ENCODE peak calls at places on chromosome 20, in five cellular contexts. T, E, K, W and S are unnamed samples. For H3K27me3, the result is how much of the 10 kb centered on the place peaks cover.

GRCh38 chr20:25083773-25084615 is 2.1 kb upstream of the VSX1 start:
- DNase-seq in T (no peak), E (no peak), K (no peak), W (peak), S (no peak)

GRCh38 chr20:56628015-56628872 is 862 bp upstream of the TFAP2C start:
- DNase-seq in T (no peak), E (no peak), K (peak), W (peak), S (peak)

GRCh38 chr20:10739575-10739974 is 65.8 kb upstream of the JAG1 start:
- DNase-seq in T (peak), E (no peak), K (no peak), W (no peak), S (no peak)

GRCh38 chr20:4800676-4801449 is 79.2 kb downstream of the PRND start:
- DNase-seq in T (no peak), E (no peak), K (no peak), W (no peak), S (no peak)

GRCh38 chr20:45303586-45304463 is 2.8 kb upstream of the RBPJL start:
- DNase-seq in T (no peak), E (no peak), K (no peak), W (no peak), S (no peak)

GRCh38 chr20:17611540-17612286 is 41.8 kb downstream of the DSTN start:
- DNase-seq in T (no peak), E (no peak), K (peak), W (peak), S (no peak)

GRCh38 chr20:12433724-12434123 is 516.0 kb downstream of the BTBD3 start:
- DNase-seq in T (no peak), E (no peak), K (no peak), W (no peak), S (no peak)

GRCh38 chr20:33415948-33416347 is 14.6 kb upstream of the CDK5RAP1 start:
- DNase-seq in T (peak), E (no peak), K (peak), W (peak), S (no peak)

GRCh38 chr20:45611054-45611453 is 18.5 kb upstream of the WFDC10A start:
- DNase-seq in T (no peak), E (no peak), K (no peak), W (no peak), S (peak)

GRCh38 chr20:48411906-48412305 is 415.9 kb downstream of the PREX1 start:
- DNase-seq in T (no peak), E (no peak), K (no peak), W (no peak), S (no peak)

GRCh38 chr20:3911956-3912355 is 22.8 kb downstream of the PANK2 start:
- DNase-seq in T (no peak), E (no peak), K (no peak), W (no peak), S (no peak)

GRCh38 chr20:49074521-49074920 is 28.4 kb downstream of the CSE1L start:
- DNase-seq in T (no peak), E (no peak), K (no peak), W (no peak), S (no peak)

GRCh38 chr20:8385247-8385646 is 253.2 kb downstream of the PLCB1 start:
- DNase-seq in T (no peak), E (no peak), K (no peak), W (peak), S (peak)

GRCh38 chr20:58330692-58331091 is 21.2 kb downstream of the RAB22A start:
- DNase-seq in T (no peak), E (no peak), K (no peak), W (no peak), S (no peak)

GRCh38 chr20:10848810-10849370 is 175.1 kb upstream of the JAG1 start:
- DNase-seq in T (no peak), E (no peak), K (no peak), W (no peak), S (peak)

GRCh38 chr20:45343867-45344721 is 4.1 kb downstream of the SDC4 start:
- DNase-seq in T (peak), E (no peak), K (no peak), W (peak), S (peak)

GRCh38 chr20:34567885-34568865 is 9.7 kb downstream of the MAP1LC3A start:
- DNase-seq in T (no peak), E (no peak), K (no peak), W (peak), S (no peak)

GRCh38 chr20:17971571-17972013 is 2.8 kb downstream of the MGME1 start:
- DNase-seq in T (no peak), E (no peak), K (no peak), W (peak), S (peak)

GRCh38 chr20:30286157-30286556 is 971.3 kb upstream of the DEFB115 start:
- DNase-seq in T (no peak), E (no peak), K (no peak), W (no peak), S (no peak)

GRCh38 chr20:51027396-51027795 is 4.5 kb upstream of the KCNG1 start:
- DNase-seq in T (no peak), E (no peak), K (no peak), W (peak), S (no peak)

GRCh38 chr20:40493071-40493470 is 196.0 kb downstream of the MAFB start:
- DNase-seq in T (no peak), E (no peak), K (no peak), W (no peak), S (peak)

GRCh38 chr20:44543345-44543744 is 21.5 kb upstream of the SERINC3 start:
- DNase-seq in T (no peak), E (no peak), K (no peak), W (no peak), S (no peak)

GRCh38 chr20:25033250-25033940 is 24.5 kb downstream of the ACSS1 start:
- DNase-seq in T (no peak), E (no peak), K (no peak), W (no peak), S (no peak)

GRCh38 chr20:48731581-48731980 is 96.2 kb downstream of the PREX1 start:
- DNase-seq in T (no peak), E (no peak), K (no peak), W (no peak), S (no peak)

GRCh38 chr20:63090682-63091571 is 84.2 kb upstream of the BHLHE23 start:
- DNase-seq in T (no peak), E (no peak), K (peak), W (peak), S (no peak)

GRCh38 chr20:63092660-63093215 is 86.0 kb upstream of the BHLHE23 start:
- DNase-seq in T (no peak), E (no peak), K (peak), W (peak), S (no peak)

GRCh38 chr20:63093966-63094766 is 87.4 kb upstream of the BHLHE23 start:
- DNase-seq in T (no peak), E (no peak), K (peak), W (peak), S (no peak)

GRCh38 chr20:63090052-63090451 is 83.3 kb upstream of the BHLHE23 start:
- DNase-seq in T (no peak), E (no peak), K (peak), W (peak), S (no peak)

GRCh38 chr20:63091901-63092659 is 85.3 kb upstream of the BHLHE23 start:
- DNase-seq in T (no peak), E (no peak), K (no peak), W (peak), S (no peak)
- H3K27me3 ChIP-seq in T (under half), E (under half), K (under half), W (under half), S (half or more)

DNA sequence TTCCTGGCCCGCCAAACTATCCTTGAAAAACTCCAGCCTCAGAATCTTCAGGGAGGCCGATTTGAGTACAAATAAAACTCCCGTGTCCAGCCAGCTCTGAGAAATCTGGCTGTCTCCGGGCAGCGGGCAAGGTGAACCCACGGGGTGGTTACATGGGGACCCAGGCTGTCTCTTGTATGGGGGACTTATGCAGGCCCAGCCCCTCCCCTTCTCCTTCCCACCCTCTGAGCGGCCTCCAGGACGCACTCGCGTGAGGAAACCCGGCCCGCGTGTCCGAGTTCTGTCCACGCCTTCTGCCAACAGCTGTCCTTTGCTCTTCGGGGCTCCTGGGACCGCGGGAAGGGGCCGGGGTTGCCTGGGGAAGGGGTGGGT is 36.3 kb upstream of the BLCAP start:
- DNase-seq in T (no peak), E (no peak), K (no peak), W (no peak), S (no peak)
- H3K27me3 ChIP-seq in T (under half), E (under half), K (under half), W (under half), S (half or more)

GRCh38 chr20:59403261-59403961 is 103.0 kb downstream of the EDN3 start:
- DNase-seq in T (peak), E (peak), K (peak), W (peak), S (peak)

GRCh38 chr20:59405226-59405815 is 104.9 kb downstream of the EDN3 start:
- DNase-seq in T (no peak), E (no peak), K (no peak), W (no peak), S (no peak)

GRCh38 chr20:59405819-59406218 is 105.4 kb downstream of the EDN3 start:
- DNase-seq in T (no peak), E (no peak), K (no peak), W (no peak), S (no peak)

GRCh38 chr20:59403962-59404314 is 103.5 kb downstream of the EDN3 start:
- DNase-seq in T (no peak), E (no peak), K (no peak), W (no peak), S (no peak)

DNA sequence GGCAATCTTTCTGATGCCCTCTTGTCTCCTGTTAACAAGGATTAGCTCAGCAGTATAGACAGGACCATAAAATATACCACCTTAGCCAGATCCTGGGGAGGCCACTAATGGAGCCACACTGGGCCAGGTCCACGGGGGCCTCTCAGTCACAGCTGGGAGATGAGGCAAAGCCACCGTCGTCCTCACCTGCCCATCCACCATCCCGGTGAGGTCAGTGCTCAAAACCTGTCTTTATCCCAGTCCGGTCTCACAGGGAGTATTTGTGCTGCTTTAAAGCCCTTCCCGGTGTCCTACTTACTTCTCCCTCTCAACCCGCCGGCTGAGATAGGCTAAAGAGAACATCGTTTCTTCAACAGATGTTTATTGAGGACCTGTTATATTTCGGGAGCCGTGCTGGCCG is 104.3 kb downstream of the EDN3 start:
- DNase-seq in T (no peak), E (no peak), K (no peak), W (no peak), S (no peak)
- H3K27me3 ChIP-seq in T (under half), E (under half), K (under half), W (half or more), S (under half)

GRCh38 chr20:1012359-1013168 is 10.5 kb upstream of the RSPO4 start:
- DNase-seq in T (no peak), E (no peak), K (no peak), W (no peak), S (no peak)
- H3K27me3 ChIP-seq in T (under half), E (under half), K (under half), W (under half), S (under half)

GRCh38 chr20:37347891-37348642 is 2.1 kb downstream of the SRC start:
- DNase-seq in T (no peak), E (no peak), K (no peak), W (no peak), S (no peak)
- H3K27me3 ChIP-seq in T (under half), E (under half), K (under half), W (under half), S (under half)

GRCh38 chr20:31515072-31515774 is 981 bp downstream of the HM13 start:
- DNase-seq in T (no peak), E (no peak), K (no peak), W (no peak), S (no peak)
- H3K27me3 ChIP-seq in T (under half), E (under half), K (under half), W (under half), S (under half)

DNA sequence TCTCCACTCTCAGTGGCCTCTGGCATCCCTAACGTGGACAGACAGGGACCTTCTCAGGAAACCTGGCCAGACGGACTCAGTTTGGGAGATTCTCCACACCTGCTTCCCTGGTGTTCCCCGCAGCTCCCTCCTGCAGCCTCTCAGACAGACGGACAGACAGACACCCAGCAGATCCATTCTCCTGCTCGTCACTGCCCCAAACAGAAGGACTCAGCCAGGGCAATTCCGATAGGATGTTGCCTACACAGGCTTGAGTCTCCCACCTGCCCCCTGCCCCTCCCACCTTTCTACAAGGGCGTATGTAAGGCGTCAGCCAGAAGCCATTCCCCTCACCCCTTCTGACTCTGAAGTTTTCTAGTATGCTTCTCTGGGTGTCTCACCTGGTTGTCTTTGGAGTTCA is 428 bp downstream of the CCM2L start:
- DNase-seq in T (no peak), E (no peak), K (peak), W (peak), S (no peak)
- H3K27me3 ChIP-seq in T (under half), E (under half), K (under half), W (under half), S (under half)